ENCODE peak calls at places on chromosome 10, in six cellular contexts. Z, E, A, S, Y and I are unnamed samples.

GRCh38 chr10:92131271-92131820 is 159.5 kb downstream of the CPEB3 start:
- DNase-seq in Z (peak; percentile 5), E (no peak), A (no peak), S (no peak), Y (no peak), I (no peak)

GRCh38 chr10:102856758-102857424 is 2.8 kb downstream of the BORCS7 start:
- DNase-seq in Z (no peak), E (no peak), A (no peak), S (no peak), Y (no peak), I (no peak)

GRCh38 chr10:29437871-29438270 is 149.0 kb downstream of the LYZL1 start:
- DNase-seq in Z (no peak), E (no peak), A (no peak), S (no peak), Y (no peak), I (no peak)

GRCh38 chr10:59505931-59506330 is 143.6 kb upstream of the FAM13C start:
- DNase-seq in Z (no peak), E (no peak), A (no peak), S (no peak), Y (no peak), I (no peak)

GRCh38 chr10:17217661-17218306 is 10.3 kb upstream of the VIM start:
- DNase-seq in Z (no peak), E (no peak), A (no peak), S (no peak), Y (no peak), I (no peak)

GRCh38 chr10:47299989-47300931 is at the start of gene GDF10:
- DNase-seq in Z (no peak), E (peak; percentile 7), A (no peak), S (no peak), Y (peak; percentile 25), I (no peak)

GRCh38 chr10:43226441-43226840 is 40.4 kb downstream of the RASGEF1A start:
- DNase-seq in Z (no peak), E (no peak), A (peak; percentile 2), S (no peak), Y (peak; percentile 11), I (peak; percentile 35)

GRCh38 chr10:32948451-32948850 is 9.6 kb downstream of the ITGB1 start:
- DNase-seq in Z (peak; percentile 69), E (peak; percentile 87), A (no peak), S (no peak), Y (no peak), I (no peak)

GRCh38 chr10:104339469-104340098 is 1.3 kb upstream of the ITPRIP start:
- DNase-seq in Z (peak; percentile 42), E (peak; percentile 56), A (peak; percentile 43), S (peak; percentile 72), Y (peak; percentile 66), I (peak; percentile 87)

GRCh38 chr10:110764793-110765512 is 106.8 kb upstream of the PDCD4 start:
- DNase-seq in Z (no peak), E (no peak), A (no peak), S (no peak), Y (no peak), I (no peak)

GRCh38 chr10:110762109-110762848 is 109.4 kb upstream of the PDCD4 start:
- DNase-seq in Z (no peak), E (no peak), A (no peak), S (no peak), Y (no peak), I (no peak)

GRCh38 chr10:110764378-110764777 is 107.3 kb upstream of the PDCD4 start:
- DNase-seq in Z (no peak), E (no peak), A (no peak), S (no peak), Y (no peak), I (peak; percentile 67)

GRCh38 chr10:110762849-110763211 is 108.9 kb upstream of the PDCD4 start:
- DNase-seq in Z (no peak), E (no peak), A (no peak), S (no peak), Y (no peak), I (no peak)

DNA sequence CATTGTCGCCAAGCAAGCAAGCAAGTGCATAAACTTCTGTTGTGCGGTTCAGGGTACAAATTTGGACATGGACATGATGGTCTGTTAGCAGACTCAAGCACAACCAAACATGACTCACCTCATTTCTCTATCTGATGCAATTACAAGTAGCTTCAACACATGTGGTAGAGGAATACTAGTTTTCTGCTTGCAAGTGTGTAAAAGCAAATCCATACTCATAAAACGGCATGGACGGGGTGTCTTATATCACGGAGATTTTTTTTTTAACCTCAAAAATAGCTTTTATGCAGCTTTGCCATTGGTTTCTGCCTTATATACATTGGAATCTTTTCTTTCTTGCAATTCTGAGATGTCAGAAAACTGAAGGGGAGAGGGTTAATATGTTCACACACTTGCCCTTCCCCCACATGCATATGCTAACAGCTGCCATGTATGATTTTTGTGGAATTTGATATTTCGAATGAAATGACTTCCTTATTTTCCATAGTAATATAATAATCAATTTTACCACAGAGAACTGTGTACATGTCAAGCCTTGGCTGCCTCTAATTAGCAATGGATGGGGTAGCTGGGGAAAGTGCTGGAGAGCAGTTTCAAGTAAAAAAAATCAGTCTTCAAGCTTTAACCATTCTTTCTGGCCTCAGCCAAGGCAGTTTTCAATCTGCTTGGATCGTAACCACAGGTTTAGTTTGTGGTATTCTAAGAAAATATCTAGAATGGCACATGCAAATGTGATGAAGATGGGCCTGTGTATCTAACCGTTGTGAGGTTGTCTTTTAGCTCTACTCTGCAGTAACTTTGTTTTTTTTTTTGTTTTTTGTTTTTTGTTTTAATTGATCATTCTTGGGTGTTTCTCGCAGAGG is 106.0 kb upstream of the PDCD4 start:
- DNase-seq in Z (no peak), E (no peak), A (no peak), S (no peak), Y (no peak), I (no peak)
- TF ChIP-seq EP300 in Z (no peak), E (no peak), A (no peak), S (no peak), Y (no peak), I (no peak)

DNA sequence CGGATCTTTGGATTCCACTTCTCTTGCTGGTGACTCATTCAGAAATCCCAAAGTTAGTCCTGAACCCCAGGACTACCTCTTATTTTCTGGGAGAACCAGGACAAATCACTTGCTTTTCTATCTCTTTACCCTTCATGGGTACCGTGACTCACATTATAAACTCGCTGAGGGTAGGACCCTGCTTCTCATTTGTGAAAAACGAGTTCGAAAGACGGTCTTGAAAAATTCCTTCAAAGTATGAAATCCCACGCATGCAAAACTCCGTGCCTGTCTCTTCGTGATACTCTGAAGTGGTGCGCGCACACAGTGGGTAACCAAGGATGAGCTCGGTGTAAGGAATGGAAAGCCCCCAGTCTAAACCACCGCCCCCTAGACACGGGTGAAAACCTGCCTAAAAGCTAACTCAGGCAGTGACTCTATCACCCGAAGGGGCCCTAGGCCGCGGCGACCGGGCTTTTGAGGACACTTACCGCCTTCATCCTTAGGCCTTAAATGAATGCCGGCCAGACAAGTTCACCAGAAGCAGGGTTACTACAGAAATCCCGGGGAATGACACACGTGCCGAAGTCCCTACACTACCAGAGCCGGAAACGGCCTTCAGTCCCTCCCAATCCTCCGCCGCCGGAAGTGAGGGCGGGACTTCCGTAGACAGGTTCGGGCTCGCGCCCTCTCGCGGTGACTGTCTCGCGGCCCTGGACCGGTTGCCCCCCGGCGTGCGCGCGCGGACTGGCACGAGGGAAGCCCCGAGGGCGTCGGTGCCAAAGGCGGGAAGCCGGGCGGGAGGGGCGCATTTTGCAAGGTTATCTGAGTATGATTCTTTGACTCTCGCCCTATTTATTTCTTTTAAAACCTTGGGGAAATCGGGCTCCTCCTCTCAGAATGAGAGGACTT is at the start of gene NOC3L:
- DNase-seq in Z (peak; percentile 96), E (peak; percentile 93), A (peak; percentile 98), S (peak; percentile 97), Y (peak; percentile 97), I (peak; percentile 97)
- TF ChIP-seq POLR2A in Z (peak; percentile 88), E (peak; percentile 86), A (peak; percentile 19), S (no peak), Y (no peak), I (no peak)

GRCh38 chr10:24992512-24993133 is 23.3 kb downstream of the ENKUR start:
- DNase-seq in Z (no peak), E (no peak), A (no peak), S (no peak), Y (no peak), I (no peak)

GRCh38 chr10:24993237-24993958 is 22.6 kb downstream of the ENKUR start:
- DNase-seq in Z (no peak), E (no peak), A (no peak), S (no peak), Y (no peak), I (no peak)

GRCh38 chr10:24989867-24990266 is 26.1 kb downstream of the ENKUR start:
- DNase-seq in Z (no peak), E (no peak), A (no peak), S (no peak), Y (no peak), I (no peak)

GRCh38 chr10:24991298-24991697 is 24.7 kb downstream of the ENKUR start:
- DNase-seq in Z (no peak), E (no peak), A (no peak), S (no peak), Y (no peak), I (no peak)

DNA sequence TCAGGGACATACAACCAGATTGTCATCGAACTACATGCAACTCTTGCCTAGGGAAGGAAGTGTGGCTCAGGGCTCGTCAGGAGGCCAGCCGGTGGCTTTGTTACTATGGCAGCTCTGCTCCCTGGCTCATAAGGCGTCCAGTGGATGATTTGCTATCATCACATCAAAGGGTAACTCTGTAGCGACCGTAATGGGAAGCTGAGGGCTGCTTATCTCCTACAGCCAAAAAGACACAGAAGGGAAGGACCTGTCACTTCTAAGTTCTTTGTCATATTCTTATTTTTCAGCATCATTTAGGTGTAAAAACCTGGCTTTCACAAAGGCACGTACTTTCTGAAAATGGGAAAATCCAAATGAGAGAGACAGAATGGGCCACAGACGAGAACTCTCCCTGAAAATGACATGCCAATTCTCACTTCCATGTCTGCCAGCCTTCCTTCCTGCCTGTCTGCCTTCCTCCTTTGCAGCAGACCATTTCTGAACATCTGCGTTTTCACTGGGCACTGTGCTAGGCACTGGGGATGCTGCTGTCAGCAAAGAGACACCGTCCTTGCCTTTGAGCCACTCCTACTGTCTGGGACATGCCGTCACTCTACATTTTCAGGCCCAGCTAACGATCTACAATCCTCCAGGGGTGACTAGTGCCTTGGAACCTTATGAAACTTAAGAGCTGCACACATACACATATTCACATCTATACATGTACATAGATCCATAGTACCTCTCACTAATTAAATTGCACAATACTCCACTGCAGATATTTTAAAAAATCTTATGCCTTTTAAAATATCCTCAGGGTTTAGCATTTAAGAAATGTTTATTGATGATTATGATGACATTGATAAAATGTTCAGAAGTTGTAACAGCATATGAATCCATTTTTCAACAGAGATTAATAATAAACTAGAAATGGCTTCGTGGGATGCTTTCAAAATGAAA is 26.9 kb downstream of the ENKUR start:
- DNase-seq in Z (no peak), E (no peak), A (no peak), S (no peak), Y (no peak), I (no peak)
- TF ChIP-seq EP300 in Z (no peak), E (no peak), A (no peak), S (no peak), Y (no peak), I (no peak)

DNA sequence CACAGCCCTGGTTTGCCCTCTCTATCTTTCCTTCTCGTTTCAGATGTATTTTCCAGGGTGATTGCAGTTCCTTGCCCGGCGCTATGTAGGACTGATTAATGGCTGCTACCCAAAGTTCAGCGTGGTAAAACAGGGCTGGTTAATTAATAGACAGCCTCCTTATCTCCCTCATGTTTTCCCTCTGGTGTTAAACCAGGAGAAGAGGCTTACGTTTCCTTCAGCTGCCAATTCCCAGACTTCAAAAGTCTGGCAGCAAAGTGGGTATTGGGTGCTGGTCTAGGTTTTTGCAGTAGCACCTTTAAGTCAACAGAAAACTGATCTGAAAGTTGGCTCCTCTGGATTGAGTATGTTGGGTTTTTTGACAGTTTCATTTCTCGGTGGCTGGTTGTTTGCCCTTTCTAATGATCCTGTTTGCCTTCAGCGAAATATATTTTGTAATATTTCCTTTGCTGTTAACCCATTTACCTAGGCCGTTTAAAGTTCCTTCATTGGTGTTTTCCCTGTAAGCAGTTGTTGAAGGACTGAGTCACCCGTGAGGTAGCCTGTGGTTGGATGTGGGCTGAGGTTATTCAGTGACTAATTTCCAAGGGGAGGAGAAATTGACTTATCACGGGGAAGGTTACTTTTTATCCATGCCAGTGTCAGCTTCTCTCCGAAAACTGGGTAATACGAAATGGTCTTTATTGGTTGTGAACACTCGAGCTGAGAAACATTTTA is 257.1 kb downstream of the KIAA1217 start:
- DNase-seq in Z (peak; percentile 83), E (peak; percentile 92), A (peak; percentile 59), S (peak; percentile 70), Y (no peak), I (no peak)
- TF ChIP-seq POLR2A in Z (no peak), E (peak; percentile 62), A (peak; percentile 87), S (no peak), Y (no peak), I (peak; percentile 66)